ENCODE peak calls at places on chromosomes 12 and 14, in four cellular contexts. U is K562, A is HCT116, L is HepG2. X is an unnamed sample.
A peak's percentile ranks its signal among the peaks of the same experiment; 100 is the strongest.

GRCh38 chr12:10358131-10358530 is 31.7 kb downstream of the KLRK1 start:
- DNase-seq in A (no peak), U (no peak), L (no peak), X (no peak)

GRCh38 chr14:68627868-68628604 is 164.8 kb downstream of the ZFP36L1 start:
- DNase-seq in U (no peak), L (no peak), A (peak; percentile 29), X (no peak)

GRCh38 chr14:68094158-68094557 is 274.6 kb downstream of the RAD51B start:
- DNase-seq in U (no peak), A (no peak), L (no peak), X (peak; percentile 15)

GRCh38 chr12:4275869-4276253 is 2.3 kb downstream of the CCND2 start:
- DNase-seq in L (no peak), A (no peak), U (no peak), X (no peak)

GRCh38 chr12:18165422-18165871 is 75.5 kb upstream of the RERGL start:
- DNase-seq in A (no peak), L (no peak), U (no peak), X (no peak)

GRCh38 chr12:109998241-109998903 is 858 bp upstream of the ANKRD13A start:
- DNase-seq in A (no peak), U (no peak), L (no peak), X (no peak)

GRCh38 chr12:120710805-120711296 is 593 bp downstream of the UNC119B start:
- DNase-seq in U (peak; percentile 57), L (no peak), A (no peak), X (no peak)

GRCh38 chr12:50734409-50735263 is 29.3 kb upstream of the ATF1 start:
- DNase-seq in L (peak; percentile 25), U (peak; percentile 26), A (peak; percentile 6), X (peak; percentile 12)

GRCh38 chr12:46187023-46187422 is 81.8 kb downstream of the SLC38A1 start:
- DNase-seq in A (no peak), L (no peak), U (no peak), X (no peak)

GRCh38 chr12:8446642-8447547 is 8.9 kb upstream of the CLEC6A start:
- DNase-seq in U (no peak), A (no peak), L (no peak), X (no peak)

GRCh38 chr12:18141583-18141982 is 51.6 kb upstream of the RERGL start:
- DNase-seq in U (no peak), A (no peak), L (no peak), X (no peak)

GRCh38 chr14:33642080-33642479 is 308.8 kb downstream of the EGLN3 start:
- DNase-seq in L (no peak), A (no peak), U (no peak), X (no peak)

GRCh38 chr14:72641086-72641485 is 252.8 kb downstream of the DPF3 start:
- DNase-seq in L (no peak), A (no peak), U (no peak), X (no peak)

GRCh38 chr14:95557291-95557690 is 22.4 kb downstream of the GLRX5 start:
- DNase-seq in U (no peak), L (no peak), A (no peak), X (no peak)

GRCh38 chr14:75542585-75543091 is 20.4 kb downstream of the BATF start:
- DNase-seq in A (no peak), U (peak; percentile 23), L (no peak), X (no peak)

GRCh38 chr14:104953097-104953496 is 25.1 kb downstream of the AHNAK2 start:
- DNase-seq in A (no peak), U (no peak), L (no peak), X (no peak)

GRCh38 chr14:37862263-37862662 is 266.8 kb downstream of the TTC6 start:
- DNase-seq in L (no peak), U (no peak), A (no peak), X (no peak)

GRCh38 chr14:69314327-69314726 is 54.4 kb downstream of the GALNT16 start:
- DNase-seq in A (no peak), L (no peak), U (no peak), X (no peak)

GRCh38 chr14:77212933-77213656 is 31.5 kb downstream of the TMEM63C start:
- DNase-seq in A (peak; percentile 28), U (peak; percentile 51), L (peak; percentile 13), X (peak; percentile 25)

GRCh38 chr14:31716208-31716607 is 155.0 kb downstream of the NUBPL start:
- DNase-seq in L (no peak), U (no peak), A (no peak), X (no peak)

GRCh38 chr12:68910128-68910527 is 22.8 kb downstream of the CPM start:
- DNase-seq in L (no peak), A (no peak), U (no peak), X (no peak)

GRCh38 chr14:64703393-64704144 is 655 bp upstream of the PLEKHG3 start:
- DNase-seq in U (no peak), L (no peak), A (no peak), X (no peak)

GRCh38 chr12:1527789-1528188 is 66.6 kb downstream of the FBXL14 start:
- DNase-seq in U (no peak), A (no peak), L (no peak), X (no peak)

GRCh38 chr12:124967016-124967739 is 21.8 kb downstream of the DHX37 start:
- DNase-seq in A (no peak), U (no peak), L (no peak), X (no peak)

GRCh38 chr14:73784065-73784987 is 67.3 kb upstream of the PTGR2 start:
- DNase-seq in U (no peak), L (no peak), A (no peak), X (no peak)

GRCh38 chr12:92065664-92066063 is 80.0 kb downstream of the BTG1 start:
- DNase-seq in U (no peak), A (no peak), L (no peak), X (no peak)

GRCh38 chr12:81468206-81468605 is 290.9 kb downstream of the PPFIA2 start:
- DNase-seq in U (no peak), A (no peak), L (no peak), X (no peak)

GRCh38 chr14:98855926-98856325 is 416.1 kb downstream of the BCL11B start:
- DNase-seq in L (no peak), A (no peak), U (no peak), X (no peak)

GRCh38 chr12:94832780-94833760 is 170.4 kb downstream of the NDUFA12 start:
- DNase-seq in A (no peak), U (no peak), L (no peak), X (no peak)

GRCh38 chr12:5922500-5922899 is 22.6 kb downstream of the ANO2 start:
- DNase-seq in A (no peak), L (no peak), U (no peak), X (no peak)

GRCh38 chr14:32224731-32225377 is 21.8 kb upstream of the RNU6-8 start:
- DNase-seq in U (peak; percentile 28), A (no peak), L (peak; percentile 68), X (no peak)

GRCh38 chr14:66746316-66747006 is 238.5 kb downstream of the GPHN start:
- DNase-seq in A (peak; percentile 57), L (peak; percentile 12), U (peak; percentile 8), X (peak; percentile 1)

GRCh38 chr12:93145086-93145485 is 216.0 kb upstream of the EEA1 start:
- DNase-seq in A (no peak), U (no peak), L (no peak), X (no peak)

GRCh38 chr12:93146970-93147369 is 217.9 kb upstream of the EEA1 start:
- DNase-seq in A (no peak), U (no peak), L (no peak), X (no peak)

GRCh38 chr12:93146278-93146939 is 217.3 kb upstream of the EEA1 start:
- DNase-seq in U (no peak), A (no peak), L (no peak), X (no peak)

GRCh38 chr12:93142881-93143280 is 213.8 kb upstream of the EEA1 start:
- DNase-seq in U (no peak), L (no peak), A (no peak), X (no peak)

GRCh38 chr12:93144109-93144508 is 215.0 kb upstream of the EEA1 start:
- DNase-seq in A (no peak), L (no peak), U (no peak), X (no peak)
- TF ChIP-seq REST in A (no peak), L (no peak), U (no peak), X (no peak)

DNA sequence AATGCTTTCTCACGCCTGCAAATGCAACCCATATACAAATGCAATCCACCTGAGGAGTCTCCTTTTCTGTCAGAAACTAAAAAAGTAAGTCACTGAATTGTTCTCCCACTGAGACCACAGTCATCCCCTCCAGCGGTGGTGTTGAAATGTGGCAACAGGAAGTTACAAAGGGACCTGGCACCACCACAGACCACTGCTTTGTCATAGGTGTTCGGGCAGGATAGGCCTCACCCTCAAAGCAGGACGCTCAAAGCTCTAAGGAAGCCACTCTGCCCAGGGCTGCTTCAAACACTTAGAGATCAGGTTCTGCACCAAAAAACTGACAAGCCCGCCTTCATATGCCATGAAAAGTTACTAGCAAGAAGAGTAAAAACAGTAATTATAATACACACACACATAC is 11.3 kb downstream of the PHLDA1 start:
- DNase-seq in A (peak; percentile 81), L (no peak), U (no peak), X (no peak)
- TF ChIP-seq TCF7L2 in A (peak; percentile 61), L (no peak), U (no peak), X (no peak)

GRCh38 chr12:40693503-40693863 is 1.2 kb downstream of the CNTN1 start:
- DNase-seq in U (no peak), A (peak; percentile 27), L (no peak), X (no peak)
- TF ChIP-seq SIN3A in U (no peak), A (no peak), L (no peak), X (no peak)

GRCh38 chr12:113906411-113907200 is 59.5 kb downstream of the RBM19 start:
- DNase-seq in U (no peak), A (no peak), L (no peak), X (no peak)

GRCh38 chr12:113910751-113911272 is 55.3 kb downstream of the RBM19 start:
- DNase-seq in A (no peak), U (no peak), L (no peak), X (no peak)

GRCh38 chr12:113907446-113908180 is 58.5 kb downstream of the RBM19 start:
- DNase-seq in A (no peak), L (no peak), U (no peak), X (no peak)

GRCh38 chr12:113909776-113910420 is 56.2 kb downstream of the RBM19 start:
- DNase-seq in U (no peak), A (no peak), L (no peak), X (no peak)

GRCh38 chr12:113908584-113909100 is 57.5 kb downstream of the RBM19 start:
- DNase-seq in A (no peak), L (no peak), U (no peak), X (no peak)
- TF ChIP-seq REST in A (no peak), L (no peak), U (no peak), X (no peak)

DNA sequence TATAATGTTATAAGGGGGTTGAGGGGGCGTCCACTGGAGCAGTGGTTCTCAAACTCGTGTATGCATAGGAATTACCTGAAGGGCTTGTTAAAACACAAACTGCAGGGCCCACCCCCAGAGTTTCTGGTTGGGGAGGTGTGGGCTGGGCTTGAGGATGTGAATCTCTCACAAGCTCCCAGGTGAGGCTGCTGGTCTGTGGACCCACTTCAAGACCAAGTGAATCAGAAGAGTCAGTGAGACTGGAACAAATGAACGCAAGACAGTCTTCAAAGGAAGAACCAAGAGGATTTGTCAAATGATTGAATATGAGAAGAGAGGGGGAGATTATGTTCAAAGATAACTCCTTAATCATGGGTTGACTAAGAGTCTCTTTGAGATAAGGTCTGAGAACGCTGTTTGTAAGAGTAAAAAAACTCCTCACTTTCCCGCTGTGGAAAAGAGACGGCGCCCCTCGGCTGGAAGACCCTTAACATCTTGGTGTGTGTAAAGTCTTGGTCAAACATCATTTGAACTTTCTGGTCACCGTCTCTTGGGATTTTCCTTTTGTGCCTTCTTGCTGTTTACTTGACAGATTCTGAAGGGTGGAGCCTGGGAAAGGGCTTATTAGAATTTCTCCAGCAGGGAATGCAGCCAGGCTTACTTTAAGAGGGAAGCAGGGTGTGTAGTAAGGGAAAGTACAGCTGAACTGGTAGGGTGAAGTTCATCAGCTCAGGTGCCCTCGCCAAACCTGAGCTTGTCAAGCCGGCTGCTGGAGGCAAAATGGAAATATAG is 5.3 kb upstream of the FOXN3 start:
- DNase-seq in L (no peak), U (no peak), A (no peak), X (no peak)
- TF ChIP-seq TCF7L2 in L (no peak), U (no peak), A (no peak), X (no peak)